ENCODE peak calls at places on chromosomes 13 and 19, in seven cellular contexts. One of them, this sample, is unnamed.
A peak's percentile ranks its signal among the peaks of the same experiment; 100 is the strongest.

GRCh38 chr19:50147462-50148423 is 15.3 kb downstream of the IZUMO2 start:
- DNase-seq in activated CD4-positive, CD25-positive, alpha-beta regulatory T cell treated with anti-CD3 and anti-CD28 coated beads, Interleukin-2, amount 50 U/mL, for 72 hours: peak; percentile 53
- DNase-seq in tibial nerve: peak; percentile 85
- DNase-seq in hippocampal formation: peak; percentile 93
- DNase-seq in anterior cingulate cortex: peak; percentile 94
- DNase-seq in AG20443: peak; percentile 83
- DNase-seq in stimulated activated CD4-positive, alpha-beta T cell treated with anti-CD3 and anti-CD28 coated beads, TNF-alpha, amount 100 ng/mL, for 24 hours: peak; percentile 67
- DNase-seq in this sample: no peak

GRCh38 chr19:4971424-4971793 is 2.5 kb downstream of the KDM4B start:
- DNase-seq in activated CD4-positive, CD25-positive, alpha-beta regulatory T cell treated with anti-CD3 and anti-CD28 coated beads, Interleukin-2, amount 50 U/mL, for 72 hours: no peak
- DNase-seq in tibial nerve: no peak
- DNase-seq in hippocampal formation: no peak
- DNase-seq in anterior cingulate cortex: no peak
- DNase-seq in AG20443: peak; percentile 45
- DNase-seq in stimulated activated CD4-positive, alpha-beta T cell treated with anti-CD3 and anti-CD28 coated beads, TNF-alpha, amount 100 ng/mL, for 24 hours: peak; percentile 39
- DNase-seq in this sample: no peak

GRCh38 chr19:28737021-28737525 is 475.9 kb downstream of the UQCRFS1 start:
- DNase-seq in activated CD4-positive, CD25-positive, alpha-beta regulatory T cell treated with anti-CD3 and anti-CD28 coated beads, Interleukin-2, amount 50 U/mL, for 72 hours: no peak
- DNase-seq in tibial nerve: peak; percentile 19
- DNase-seq in hippocampal formation: no peak
- DNase-seq in anterior cingulate cortex: no peak
- DNase-seq in AG20443: peak; percentile 70
- DNase-seq in stimulated activated CD4-positive, alpha-beta T cell treated with anti-CD3 and anti-CD28 coated beads, TNF-alpha, amount 100 ng/mL, for 24 hours: no peak
- DNase-seq in this sample: no peak

GRCh38 chr19:44905437-44906160 is at the start of gene APOE:
- DNase-seq in activated CD4-positive, CD25-positive, alpha-beta regulatory T cell treated with anti-CD3 and anti-CD28 coated beads, Interleukin-2, amount 50 U/mL, for 72 hours: no peak
- DNase-seq in tibial nerve: no peak
- DNase-seq in hippocampal formation: peak; percentile 63
- DNase-seq in anterior cingulate cortex: peak; percentile 54
- DNase-seq in AG20443: no peak
- DNase-seq in stimulated activated CD4-positive, alpha-beta T cell treated with anti-CD3 and anti-CD28 coated beads, TNF-alpha, amount 100 ng/mL, for 24 hours: no peak
- DNase-seq in this sample: no peak

GRCh38 chr13:112467236-112467635 is 91.1 kb downstream of the SPACA7 start:
- DNase-seq in activated CD4-positive, CD25-positive, alpha-beta regulatory T cell treated with anti-CD3 and anti-CD28 coated beads, Interleukin-2, amount 50 U/mL, for 72 hours: no peak
- DNase-seq in tibial nerve: no peak
- DNase-seq in hippocampal formation: no peak
- DNase-seq in anterior cingulate cortex: no peak
- DNase-seq in AG20443: no peak
- DNase-seq in stimulated activated CD4-positive, alpha-beta T cell treated with anti-CD3 and anti-CD28 coated beads, TNF-alpha, amount 100 ng/mL, for 24 hours: no peak
- DNase-seq in this sample: no peak

GRCh38 chr19:55176116-55176515 is 4.0 kb downstream of the SYT5 start:
- DNase-seq in activated CD4-positive, CD25-positive, alpha-beta regulatory T cell treated with anti-CD3 and anti-CD28 coated beads, Interleukin-2, amount 50 U/mL, for 72 hours: no peak
- DNase-seq in tibial nerve: no peak
- DNase-seq in hippocampal formation: no peak
- DNase-seq in anterior cingulate cortex: no peak
- DNase-seq in AG20443: no peak
- DNase-seq in stimulated activated CD4-positive, alpha-beta T cell treated with anti-CD3 and anti-CD28 coated beads, TNF-alpha, amount 100 ng/mL, for 24 hours: no peak
- DNase-seq in this sample: no peak

GRCh38 chr19:51071006-51071405 is 6.1 kb upstream of the KLK13 start:
- DNase-seq in activated CD4-positive, CD25-positive, alpha-beta regulatory T cell treated with anti-CD3 and anti-CD28 coated beads, Interleukin-2, amount 50 U/mL, for 72 hours: no peak
- DNase-seq in tibial nerve: no peak
- DNase-seq in hippocampal formation: no peak
- DNase-seq in anterior cingulate cortex: no peak
- DNase-seq in AG20443: no peak
- DNase-seq in stimulated activated CD4-positive, alpha-beta T cell treated with anti-CD3 and anti-CD28 coated beads, TNF-alpha, amount 100 ng/mL, for 24 hours: no peak
- DNase-seq in this sample: no peak

GRCh38 chr13:89550842-89551422 is 1796.6 kb upstream of the MIR17HG start:
- DNase-seq in activated CD4-positive, CD25-positive, alpha-beta regulatory T cell treated with anti-CD3 and anti-CD28 coated beads, Interleukin-2, amount 50 U/mL, for 72 hours: no peak
- DNase-seq in tibial nerve: no peak
- DNase-seq in hippocampal formation: no peak
- DNase-seq in anterior cingulate cortex: no peak
- DNase-seq in AG20443: no peak
- DNase-seq in stimulated activated CD4-positive, alpha-beta T cell treated with anti-CD3 and anti-CD28 coated beads, TNF-alpha, amount 100 ng/mL, for 24 hours: no peak
- DNase-seq in this sample: no peak

GRCh38 chr13:111090169-111090568 is 24.9 kb upstream of the ARHGEF7 start:
- DNase-seq in activated CD4-positive, CD25-positive, alpha-beta regulatory T cell treated with anti-CD3 and anti-CD28 coated beads, Interleukin-2, amount 50 U/mL, for 72 hours: no peak
- DNase-seq in tibial nerve: no peak
- DNase-seq in hippocampal formation: no peak
- DNase-seq in anterior cingulate cortex: no peak
- DNase-seq in AG20443: no peak
- DNase-seq in stimulated activated CD4-positive, alpha-beta T cell treated with anti-CD3 and anti-CD28 coated beads, TNF-alpha, amount 100 ng/mL, for 24 hours: no peak
- DNase-seq in this sample: no peak

GRCh38 chr19:51440846-51441409 is 17.3 kb downstream of the SIGLEC8 start:
- DNase-seq in activated CD4-positive, CD25-positive, alpha-beta regulatory T cell treated with anti-CD3 and anti-CD28 coated beads, Interleukin-2, amount 50 U/mL, for 72 hours: peak; percentile 58
- DNase-seq in tibial nerve: no peak
- DNase-seq in hippocampal formation: no peak
- DNase-seq in anterior cingulate cortex: no peak
- DNase-seq in AG20443: no peak
- DNase-seq in stimulated activated CD4-positive, alpha-beta T cell treated with anti-CD3 and anti-CD28 coated beads, TNF-alpha, amount 100 ng/mL, for 24 hours: peak; percentile 67
- DNase-seq in this sample: peak; percentile 56

GRCh38 chr13:49436890-49437289 is 7.0 kb downstream of the CAB39L start:
- DNase-seq in activated CD4-positive, CD25-positive, alpha-beta regulatory T cell treated with anti-CD3 and anti-CD28 coated beads, Interleukin-2, amount 50 U/mL, for 72 hours: no peak
- DNase-seq in tibial nerve: peak; percentile 22
- DNase-seq in hippocampal formation: peak; percentile 8
- DNase-seq in anterior cingulate cortex: no peak
- DNase-seq in AG20443: peak; percentile 45
- DNase-seq in stimulated activated CD4-positive, alpha-beta T cell treated with anti-CD3 and anti-CD28 coated beads, TNF-alpha, amount 100 ng/mL, for 24 hours: no peak
- DNase-seq in this sample: no peak

GRCh38 chr13:36875955-36876354 is 44.1 kb downstream of the SMAD9 start:
- DNase-seq in activated CD4-positive, CD25-positive, alpha-beta regulatory T cell treated with anti-CD3 and anti-CD28 coated beads, Interleukin-2, amount 50 U/mL, for 72 hours: no peak
- DNase-seq in tibial nerve: no peak
- DNase-seq in hippocampal formation: no peak
- DNase-seq in anterior cingulate cortex: no peak
- DNase-seq in AG20443: no peak
- DNase-seq in stimulated activated CD4-positive, alpha-beta T cell treated with anti-CD3 and anti-CD28 coated beads, TNF-alpha, amount 100 ng/mL, for 24 hours: no peak
- DNase-seq in this sample: no peak

GRCh38 chr13:25848822-25849740 is 202.7 kb downstream of the SHISA2 start:
- DNase-seq in activated CD4-positive, CD25-positive, alpha-beta regulatory T cell treated with anti-CD3 and anti-CD28 coated beads, Interleukin-2, amount 50 U/mL, for 72 hours: no peak
- DNase-seq in tibial nerve: no peak
- DNase-seq in hippocampal formation: no peak
- DNase-seq in anterior cingulate cortex: no peak
- DNase-seq in AG20443: no peak
- DNase-seq in stimulated activated CD4-positive, alpha-beta T cell treated with anti-CD3 and anti-CD28 coated beads, TNF-alpha, amount 100 ng/mL, for 24 hours: no peak
- DNase-seq in this sample: no peak

GRCh38 chr13:59696229-59696628 is 467.5 kb downstream of the DIAPH3 start:
- DNase-seq in activated CD4-positive, CD25-positive, alpha-beta regulatory T cell treated with anti-CD3 and anti-CD28 coated beads, Interleukin-2, amount 50 U/mL, for 72 hours: no peak
- DNase-seq in tibial nerve: no peak
- DNase-seq in hippocampal formation: no peak
- DNase-seq in anterior cingulate cortex: no peak
- DNase-seq in AG20443: no peak
- DNase-seq in stimulated activated CD4-positive, alpha-beta T cell treated with anti-CD3 and anti-CD28 coated beads, TNF-alpha, amount 100 ng/mL, for 24 hours: no peak
- DNase-seq in this sample: no peak

GRCh38 chr19:38392707-38393308 is 4.3 kb downstream of the SPRED3 start:
- DNase-seq in activated CD4-positive, CD25-positive, alpha-beta regulatory T cell treated with anti-CD3 and anti-CD28 coated beads, Interleukin-2, amount 50 U/mL, for 72 hours: no peak
- DNase-seq in tibial nerve: no peak
- DNase-seq in hippocampal formation: no peak
- DNase-seq in anterior cingulate cortex: no peak
- DNase-seq in AG20443: peak; percentile 76
- DNase-seq in stimulated activated CD4-positive, alpha-beta T cell treated with anti-CD3 and anti-CD28 coated beads, TNF-alpha, amount 100 ng/mL, for 24 hours: no peak
- DNase-seq in this sample: no peak

GRCh38 chr19:4368128-4368820 is 24.9 kb downstream of the MPND start:
- DNase-seq in activated CD4-positive, CD25-positive, alpha-beta regulatory T cell treated with anti-CD3 and anti-CD28 coated beads, Interleukin-2, amount 50 U/mL, for 72 hours: no peak
- DNase-seq in tibial nerve: no peak
- DNase-seq in hippocampal formation: no peak
- DNase-seq in anterior cingulate cortex: no peak
- DNase-seq in AG20443: no peak
- DNase-seq in stimulated activated CD4-positive, alpha-beta T cell treated with anti-CD3 and anti-CD28 coated beads, TNF-alpha, amount 100 ng/mL, for 24 hours: no peak
- DNase-seq in this sample: no peak

GRCh38 chr19:6521718-6522646 is 8.8 kb upstream of the TNFSF9 start:
- DNase-seq in activated CD4-positive, CD25-positive, alpha-beta regulatory T cell treated with anti-CD3 and anti-CD28 coated beads, Interleukin-2, amount 50 U/mL, for 72 hours: no peak
- DNase-seq in tibial nerve: no peak
- DNase-seq in hippocampal formation: no peak
- DNase-seq in anterior cingulate cortex: no peak
- DNase-seq in AG20443: no peak
- DNase-seq in stimulated activated CD4-positive, alpha-beta T cell treated with anti-CD3 and anti-CD28 coated beads, TNF-alpha, amount 100 ng/mL, for 24 hours: peak; percentile 54
- DNase-seq in this sample: peak; percentile 23

GRCh38 chr19:4102339-4103072 is 21.4 kb downstream of the MAP2K2 start:
- DNase-seq in activated CD4-positive, CD25-positive, alpha-beta regulatory T cell treated with anti-CD3 and anti-CD28 coated beads, Interleukin-2, amount 50 U/mL, for 72 hours: no peak
- DNase-seq in tibial nerve: no peak
- DNase-seq in hippocampal formation: no peak
- DNase-seq in anterior cingulate cortex: no peak
- DNase-seq in AG20443: no peak
- DNase-seq in stimulated activated CD4-positive, alpha-beta T cell treated with anti-CD3 and anti-CD28 coated beads, TNF-alpha, amount 100 ng/mL, for 24 hours: no peak
- DNase-seq in this sample: no peak

This sample was measured in NK-92 treated with Interleukin-12 subunit alpha and Interleukin-12 subunit beta, amount 100 ng/mL, for 24 hours.